ENCODE peak calls at places on chromosomes 11 and 22, in nine cellular contexts. A, V, R, C, T, Y, N, O and M are unnamed samples.

GRCh38 chr22:44883011-44883421 is 126.8 kb downstream of the PHF21B start:
- DNase-seq in N (no peak), O (no peak), A (peak), R (no peak), V (no peak), C (no peak), T (no peak), Y (peak), M (no peak)

GRCh38 chr11:3995949-3996554 is 98.5 kb upstream of the RRM1 start:
- DNase-seq in V (no peak), A (no peak), R (peak), C (no peak), T (peak), O (no peak), N (peak), Y (no peak), M (no peak)

GRCh38 chr11:61749607-61750217 is 2.7 kb upstream of the MYRF start:
- DNase-seq in V (no peak), T (no peak), Y (no peak), A (no peak), N (peak), R (peak), C (no peak), O (peak), M (no peak)

GRCh38 chr11:12180257-12181205 is 70.1 kb downstream of the MICAL2 start:
- DNase-seq in N (no peak), T (no peak), C (no peak), R (no peak), Y (no peak), A (no peak), V (no peak), O (no peak), M (no peak)

GRCh38 chr11:125091247-125091876 is 20.1 kb downstream of the TMEM218 start:
- DNase-seq in C (no peak), R (peak), V (peak), O (peak), Y (peak), N (peak), A (no peak), T (peak), M (peak)

GRCh38 chr11:100816823-100817222 is 129.7 kb downstream of the ARHGAP42 start:
- DNase-seq in Y (no peak), C (no peak), T (peak), N (no peak), O (no peak), A (no peak), V (no peak), R (no peak), M (no peak)

GRCh38 chr11:118212781-118213565 is 11.8 kb downstream of the JAML start:
- DNase-seq in V (no peak), O (no peak), R (no peak), N (peak), T (no peak), A (no peak), Y (no peak), C (peak), M (no peak)

GRCh38 chr22:23833911-23834317 is 4.9 kb downstream of the DERL3 start:
- DNase-seq in A (peak), Y (no peak), V (no peak), N (no peak), C (no peak), O (no peak), T (no peak), R (no peak), M (no peak)

DNA sequence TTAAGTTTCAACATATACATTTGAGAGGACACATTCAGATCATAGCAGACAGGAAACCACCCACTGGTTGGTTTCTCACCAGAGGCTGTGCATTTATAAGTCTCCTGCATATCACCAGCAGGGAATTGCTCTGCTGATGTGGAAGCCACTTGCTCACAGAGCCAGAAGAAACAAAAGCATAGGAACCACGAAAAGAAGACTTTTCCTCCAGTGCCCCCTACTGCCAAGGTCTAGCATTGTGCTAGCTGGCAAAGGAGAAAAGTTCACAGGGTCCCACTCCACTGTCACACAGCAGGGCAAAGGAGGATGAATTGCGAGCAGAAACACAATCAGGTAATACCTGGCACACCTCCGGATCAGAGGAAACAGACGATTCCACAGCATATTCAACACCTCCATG is 28.9 kb upstream of the ISX start:
- DNase-seq in C (no peak), T (no peak), O (peak), V (no peak), N (peak), A (no peak), Y (peak), R (no peak), M (peak)
- TF ChIP-seq CTCF in C (no peak), T (peak), O (peak), V (peak), N (peak), A (no peak), Y (peak), R (no peak), M (no peak)

GRCh38 chr11:65392186-65392829 is 5.9 kb downstream of the FRMD8 start:
- DNase-seq in T (no peak), A (no peak), N (no peak), V (no peak), Y (no peak), O (no peak), R (no peak), C (no peak), M (no peak)

GRCh38 chr11:65390099-65390941 is 3.9 kb downstream of the FRMD8 start:
- DNase-seq in R (no peak), Y (no peak), T (peak), O (no peak), V (no peak), N (no peak), C (no peak), A (no peak), M (no peak)

GRCh38 chr11:65389294-65389980 is 3.0 kb downstream of the FRMD8 start:
- DNase-seq in C (no peak), V (no peak), A (no peak), R (no peak), T (no peak), O (no peak), N (no peak), Y (no peak), M (no peak)

GRCh38 chr11:65392899-65393298 is 6.5 kb downstream of the FRMD8 start:
- DNase-seq in C (no peak), A (no peak), V (no peak), O (no peak), N (no peak), R (no peak), T (no peak), Y (no peak), M (no peak)

DNA sequence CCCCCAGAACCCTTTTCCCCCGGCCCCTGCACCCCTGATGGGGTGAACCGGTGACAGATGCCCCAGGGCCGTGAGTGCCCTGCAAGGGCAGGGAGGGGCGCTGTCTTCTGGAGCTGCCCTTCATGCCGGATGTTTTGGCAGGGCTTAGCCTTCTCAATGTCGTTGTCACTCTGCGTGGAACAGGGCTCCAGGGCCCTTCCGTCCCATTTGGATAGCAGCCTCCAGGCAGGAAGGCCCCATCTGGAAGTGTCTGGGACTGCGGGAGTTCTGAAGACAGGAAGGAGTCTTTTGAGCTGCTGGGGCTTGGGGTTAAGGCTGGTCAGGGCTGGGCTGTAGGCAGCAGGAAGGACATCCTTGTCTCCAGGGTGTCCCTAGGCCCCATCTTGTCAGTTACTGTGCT is 4.6 kb downstream of the FRMD8 start:
- DNase-seq in N (no peak), T (peak), Y (no peak), R (peak), O (peak), V (no peak), C (no peak), A (no peak), M (peak)
- TF ChIP-seq CTCF in N (no peak), T (no peak), Y (peak), R (no peak), O (peak), V (no peak), C (no peak), A (peak), M (no peak)

DNA sequence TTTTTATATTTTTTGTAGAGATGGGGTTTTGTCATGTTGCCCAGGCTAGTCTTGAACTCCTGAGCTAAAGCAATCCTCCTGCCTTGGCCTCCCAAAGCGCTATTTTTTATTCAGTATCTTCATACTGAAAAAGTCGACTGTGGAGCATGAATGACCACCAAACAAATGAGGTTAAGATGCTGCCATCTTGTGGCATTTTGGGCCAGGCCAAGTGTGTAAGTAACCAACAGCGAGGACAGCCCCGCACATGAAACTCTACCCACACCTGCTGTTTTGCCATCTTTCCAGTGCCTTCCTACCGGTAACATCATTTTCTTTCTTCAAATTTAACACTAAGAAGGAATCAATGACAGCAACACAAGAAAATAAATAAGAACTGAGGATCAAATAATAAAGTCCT is 32.2 kb upstream of the AQP11 start:
- DNase-seq in R (peak), Y (peak), T (peak), V (no peak), C (no peak), N (peak), A (no peak), O (peak), M (peak)
- TF ChIP-seq CTCF in R (peak), Y (peak), T (peak), V (no peak), C (no peak), N (peak), A (no peak), O (peak), M (no peak)

GRCh38 chr11:22331771-22332170 is 6.4 kb upstream of the SLC17A6 start:
- DNase-seq in T (no peak), V (no peak), R (no peak), O (no peak), Y (no peak), C (no peak), N (no peak), A (no peak), M (no peak)
- TF ChIP-seq CTCF in T (no peak), V (no peak), R (peak), O (no peak), Y (peak), C (no peak), N (no peak), A (no peak), M (peak)

GRCh38 chr22:31844941-31845340 is 91.1 kb downstream of the DEPDC5 start:
- DNase-seq in A (peak), V (no peak), Y (no peak), C (no peak), N (no peak), T (no peak), R (no peak), O (no peak), M (no peak)

GRCh38 chr22:31843526-31843925 is 89.7 kb downstream of the DEPDC5 start:
- DNase-seq in O (no peak), T (no peak), R (no peak), N (no peak), C (no peak), V (no peak), A (peak), Y (no peak), M (no peak)

GRCh38 chr22:31850135-31850534 is 94.2 kb upstream of the YWHAH start:
- DNase-seq in V (no peak), A (no peak), C (no peak), T (no peak), R (no peak), Y (no peak), N (no peak), O (no peak), M (no peak)

GRCh38 chr22:31841029-31841827 is 87.4 kb downstream of the DEPDC5 start:
- DNase-seq in A (no peak), O (no peak), Y (no peak), C (no peak), T (no peak), V (no peak), R (peak), N (no peak), M (no peak)

DNA sequence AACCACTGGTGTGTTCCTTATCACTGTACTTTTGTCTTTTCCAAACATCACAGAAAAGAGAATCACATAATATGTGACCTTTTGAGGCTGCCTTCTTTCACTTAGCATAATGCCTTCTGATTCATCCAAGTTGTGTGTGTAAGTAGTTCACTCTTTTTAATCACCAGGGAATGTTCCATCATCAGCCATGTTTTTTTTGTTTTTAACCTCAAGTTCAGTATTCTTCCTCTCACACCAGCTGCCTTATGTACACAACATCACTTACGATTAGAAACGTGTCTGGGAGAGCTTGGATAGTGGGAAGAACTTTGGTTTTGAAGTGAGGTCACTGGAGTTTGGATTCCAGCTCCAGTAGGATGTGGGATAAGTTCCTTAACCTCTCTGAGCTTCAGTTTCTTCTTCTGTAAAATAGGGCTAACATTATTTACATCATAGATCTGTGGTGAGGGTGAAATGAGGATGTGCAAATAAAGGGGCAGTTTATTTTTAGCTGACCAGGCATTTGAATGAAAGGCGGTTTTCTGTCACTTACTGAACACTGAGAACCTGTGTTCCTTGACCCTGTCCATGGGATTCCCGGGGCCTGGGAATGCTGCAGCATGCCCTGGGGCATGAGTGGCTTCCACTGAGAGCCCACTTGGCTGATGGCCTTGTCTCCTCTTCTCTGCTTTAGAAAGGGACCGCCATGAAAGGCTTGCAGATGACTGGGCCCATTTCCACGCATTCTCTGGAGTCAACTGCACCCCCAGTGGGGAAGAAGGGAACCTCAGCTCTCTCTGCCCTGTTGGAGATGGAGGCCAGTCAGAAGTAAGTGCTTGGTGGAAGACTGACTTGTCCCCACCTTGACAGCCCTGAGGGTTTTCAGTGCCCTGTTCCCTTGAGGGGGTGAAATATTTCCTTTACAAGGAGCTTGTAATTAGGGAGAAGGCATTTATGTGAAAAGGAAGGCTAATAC is 92.6 kb downstream of the DEPDC5 start:
- DNase-seq in Y (no peak), C (no peak), T (peak), V (peak), N (peak), A (peak), O (peak), R (peak), M (no peak)
- TF ChIP-seq CTCF in Y (peak), C (no peak), T (peak), V (peak), N (peak), A (peak), O (peak), R (peak), M (peak)

DNA sequence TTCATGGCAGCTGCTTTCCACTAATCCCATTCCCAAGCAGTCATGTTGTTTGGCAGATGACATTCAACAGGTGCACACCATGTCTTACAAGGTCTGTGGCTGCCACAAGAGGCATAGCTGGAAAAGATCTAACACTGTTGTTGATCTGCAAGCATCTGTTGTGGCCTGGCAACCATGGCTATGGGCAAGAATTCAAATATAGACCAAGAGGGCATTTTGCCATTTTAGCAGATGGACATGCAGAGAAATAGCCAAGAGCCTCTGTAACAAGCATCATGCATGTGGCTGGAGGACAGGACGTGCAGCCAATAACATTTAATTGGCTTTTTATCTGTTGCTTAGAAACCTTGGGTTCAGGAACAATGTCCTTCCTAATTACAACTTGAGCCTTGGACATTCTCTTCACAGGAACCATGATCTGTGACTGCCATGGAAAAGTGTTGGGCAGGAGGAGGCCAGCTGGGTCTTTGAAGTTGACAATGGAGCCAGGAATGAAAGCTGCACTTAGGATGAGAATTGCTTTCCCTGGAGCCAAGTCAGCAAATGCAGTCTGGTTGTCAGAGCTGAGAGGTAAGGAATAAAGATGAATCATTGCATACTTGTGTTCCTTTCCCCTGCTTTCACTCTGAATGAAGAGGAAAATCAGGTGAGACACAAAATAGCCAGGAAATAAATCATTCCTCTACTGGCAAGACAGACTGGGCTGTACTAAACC is 113.6 kb upstream of the ANO5 start:
- DNase-seq in C (no peak), T (no peak), V (no peak), O (no peak), A (no peak), Y (no peak), N (no peak), R (no peak), M (no peak)
- TF ChIP-seq CTCF in C (no peak), T (no peak), V (no peak), O (no peak), A (no peak), Y (no peak), N (no peak), R (no peak), M (no peak)